ENCODE peak calls at places on chromosome 18, in eight cellular contexts. V is epithelial cell of esophagus; S is activated CD4-positive, alpha-beta T cell treated with anti-CD3 and anti-CD28 coated beads, Interleukin-2, amount 50 U/mL, for 1 hour; K is stimulated activated naive CD8-positive, alpha-beta T cell treated with anti-CD3 and anti-CD28 coated beads, Interleukin-15, Interleukin-2, amounts not matched to agents 100 U/mL and 50 U/mL, for 24 hours; Q is AG10803; R is substantia nigra; D is NCI-H1092 treated with DMSO at 0.1 percent for 48 hours; U is adrenal gland. E is an unnamed sample.

GRCh38 chr18:55323051-55323994 is 264.7 kb downstream of the TCF4 start:
- DNase-seq in V (no peak), S (no peak), K (no peak), Q (peak), R (no peak), D (peak), U (no peak), E (no peak)

GRCh38 chr18:8717011-8717770 is 11.8 kb downstream of the MTCL1 start:
- DNase-seq in V (no peak), S (no peak), K (no peak), Q (no peak), R (no peak), D (no peak), U (no peak), E (no peak)

GRCh38 chr18:67705748-67706147 is 189.2 kb upstream of the DSEL start:
- DNase-seq in V (peak), S (no peak), K (no peak), Q (no peak), R (no peak), D (no peak), U (no peak), E (no peak)

GRCh38 chr18:12253517-12254136 is 534 bp upstream of the CIDEA start:
- DNase-seq in V (no peak), S (no peak), K (no peak), Q (no peak), R (no peak), D (no peak), U (peak), E (no peak)

GRCh38 chr18:25310045-25310444 is 41.9 kb downstream of the ZNF521 start:
- DNase-seq in V (peak), S (no peak), K (no peak), Q (peak), R (no peak), D (no peak), U (peak), E (no peak)

GRCh38 chr18:77597726-77598125 is 348.1 kb downstream of the GALR1 start:
- DNase-seq in V (no peak), S (no peak), K (no peak), Q (no peak), R (no peak), D (no peak), U (no peak), E (no peak)

GRCh38 chr18:23812566-23813440 is 123.5 kb downstream of the LAMA3 start:
- DNase-seq in V (peak), S (no peak), K (no peak), Q (peak), R (no peak), D (peak), U (no peak), E (no peak)

GRCh38 chr18:24831091-24831490 is 370.7 kb downstream of the HRH4 start:
- DNase-seq in V (no peak), S (no peak), K (no peak), Q (no peak), R (no peak), D (no peak), U (no peak), E (no peak)

GRCh38 chr18:58525517-58525916 is 103.4 kb downstream of the ALPK2 start:
- DNase-seq in V (peak), S (no peak), K (peak), Q (peak), R (no peak), D (no peak), U (no peak), E (no peak)

GRCh38 chr18:37564796-37565137 is 831 bp downstream of the CELF4 start:
- DNase-seq in V (peak), S (no peak), K (peak), Q (peak), R (no peak), D (no peak), U (peak), E (peak)

GRCh38 chr18:72848534-72849237 is 19.1 kb downstream of the NETO1 start:
- DNase-seq in V (peak), S (no peak), K (no peak), Q (no peak), R (no peak), D (no peak), U (no peak), E (no peak)

GRCh38 chr18:6313427-6313826 is 101.3 kb downstream of the L3MBTL4 start:
- DNase-seq in V (no peak), S (no peak), K (no peak), Q (no peak), R (no peak), D (no peak), U (peak), E (no peak)

GRCh38 chr18:13500227-13500865 is 226.0 kb downstream of the FAM210A start:
- DNase-seq in V (peak), S (no peak), K (no peak), Q (peak), R (no peak), D (peak), U (peak), E (no peak)

GRCh38 chr18:54269924-54270844 is 867 bp downstream of the POLI start:
- DNase-seq in V (peak), S (peak), K (peak), Q (peak), R (no peak), D (peak), U (peak), E (no peak)

GRCh38 chr18:3481696-3482210 is 31.8 kb downstream of the TGIF1 start:
- DNase-seq in V (peak), S (no peak), K (peak), Q (peak), R (no peak), D (peak), U (peak), E (no peak)

GRCh38 chr18:4319738-4320677 is 135.1 kb downstream of the DLGAP1 start:
- DNase-seq in V (no peak), S (no peak), K (no peak), Q (no peak), R (no peak), D (no peak), U (no peak), E (no peak)

GRCh38 chr18:29154196-29154757 is 977.3 kb upstream of the CDH2 start:
- DNase-seq in V (peak), S (no peak), K (no peak), Q (peak), R (no peak), D (no peak), U (no peak), E (no peak)

GRCh38 chr18:26908906-26909305 is 43.4 kb upstream of the AQP4 start:
- DNase-seq in V (no peak), S (no peak), K (no peak), Q (no peak), R (no peak), D (no peak), U (no peak), E (no peak)

GRCh38 chr18:25743661-25744151 is 346.7 kb downstream of the SS18 start:
- DNase-seq in V (no peak), S (no peak), K (no peak), Q (no peak), R (no peak), D (no peak), U (no peak), E (no peak)

GRCh38 chr18:62611395-62612241 is 88.8 kb downstream of the ZCCHC2 start:
- DNase-seq in V (no peak), S (no peak), K (no peak), Q (no peak), R (no peak), D (no peak), U (no peak), E (no peak)

GRCh38 chr18:63433349-63433866 is 11.1 kb upstream of the VPS4B start:
- DNase-seq in V (no peak), S (no peak), K (no peak), Q (peak), R (no peak), D (no peak), U (no peak), E (no peak)

GRCh38 chr18:68438536-68438935 is 276.4 kb downstream of the TMX3 start:
- DNase-seq in V (no peak), S (no peak), K (no peak), Q (no peak), R (no peak), D (no peak), U (no peak), E (no peak)

E was measured in posterior vena cava.